ENCODE peak calls at places on chromosome 12, in ten cellular contexts. M is fibroblast of the conjunctiva; J is transverse colon; C is HT-29; Q is tibial artery; Z is activated CD4-positive, alpha-beta T cell treated with anti-CD3 and anti-CD28 coated beads, Interleukin-2, amount 10 ng/mL, durations not matched to agents 24 days and 14 days; V is hypothalamus; P is stimulated activated CD4-positive, alpha-beta T cell treated with anti-CD3 and anti-CD28 coated beads, Interleukin-2, amount 100 ng/mL, for 24 hours; W is stimulated activated CD8-positive, alpha-beta memory T cell treated with anti-CD3 and anti-CD28 coated beads, Interleukin-12 subunit alpha, Interleukin-12 subunit beta, amount 100 ng/mL, for 1 hour; R is fibroblast of lung. H is an unnamed sample.
A peak's percentile ranks its signal among the peaks of the same experiment; 100 is the strongest.

GRCh38 chr12:30507576-30507975 is 188.1 kb downstream of the IPO8 start:
- DNase-seq in M (no peak), J (no peak), C (no peak), Q (no peak), Z (no peak), V (no peak), P (no peak), W (no peak), R (no peak), H (no peak)

GRCh38 chr12:55797550-55797949 is 20.0 kb downstream of the SARNP start:
- DNase-seq in M (no peak), J (no peak), C (no peak), Q (no peak), Z (no peak), V (no peak), P (no peak), W (no peak), R (no peak), H (no peak)

GRCh38 chr12:3912863-3913262 is 39.7 kb upstream of the PARP11 start:
- DNase-seq in M (no peak), J (no peak), C (no peak), Q (no peak), Z (no peak), V (no peak), P (no peak), W (no peak), R (no peak), H (no peak)

GRCh38 chr12:48690990-48691389 is 9.0 kb upstream of the KANSL2 start:
- DNase-seq in M (no peak), J (no peak), C (no peak), Q (no peak), Z (no peak), V (no peak), P (no peak), W (no peak), R (peak; percentile 35), H (no peak)

GRCh38 chr12:46577063-46577776 is 204.6 kb upstream of the SLC38A2 start:
- DNase-seq in M (no peak), J (no peak), C (no peak), Q (no peak), Z (peak; percentile 23), V (no peak), P (no peak), W (no peak), R (no peak), H (peak; percentile 52)

GRCh38 chr12:12927211-12928079 is 24.5 kb downstream of the GPRC5D start:
- DNase-seq in M (peak; percentile 32), J (peak; percentile 92), C (peak; percentile 87), Q (peak; percentile 90), Z (peak; percentile 75), V (no peak), P (no peak), W (no peak), R (peak; percentile 31), H (no peak)

GRCh38 chr12:46152456-46152855 is 116.4 kb downstream of the SLC38A1 start:
- DNase-seq in M (no peak), J (no peak), C (no peak), Q (no peak), Z (no peak), V (no peak), P (no peak), W (no peak), R (no peak), H (no peak)

GRCh38 chr12:119770146-119770545 is 102.2 kb downstream of the PRKAB1 start:
- DNase-seq in M (no peak), J (no peak), C (no peak), Q (no peak), Z (no peak), V (no peak), P (no peak), W (no peak), R (peak; percentile 10), H (no peak)

GRCh38 chr12:127822743-127823433 is 444.1 kb upstream of the TMEM132C start:
- DNase-seq in M (no peak), J (no peak), C (no peak), Q (peak; percentile 76), Z (no peak), V (peak; percentile 46), P (no peak), W (no peak), R (peak; percentile 56), H (no peak)

GRCh38 chr12:95385246-95385645 is 88.7 kb upstream of the METAP2 start:
- DNase-seq in M (peak; percentile 80), J (no peak), C (no peak), Q (peak; percentile 69), Z (no peak), V (no peak), P (no peak), W (no peak), R (peak; percentile 48), H (no peak)

GRCh38 chr12:3117628-3118027 is 40.4 kb downstream of the TSPAN9 start:
- DNase-seq in M (no peak), J (no peak), C (no peak), Q (no peak), Z (no peak), V (no peak), P (no peak), W (no peak), R (peak; percentile 96), H (no peak)

GRCh38 chr12:117968826-117969659 is at the start of gene KSR2:
- DNase-seq in M (no peak), J (peak; percentile 81), C (peak; percentile 84), Q (no peak), Z (peak; percentile 79), V (peak; percentile 18), P (peak; percentile 69), W (no peak), R (peak; percentile 49), H (peak; percentile 93)

GRCh38 chr12:57224278-57224972 is 5.1 kb upstream of the SHMT2 start:
- DNase-seq in M (no peak), J (no peak), C (no peak), Q (no peak), Z (no peak), V (no peak), P (no peak), W (no peak), R (no peak), H (no peak)

GRCh38 chr12:76922821-76923315 is 44.0 kb upstream of the CSRP2 start:
- DNase-seq in M (no peak), J (no peak), C (no peak), Q (no peak), Z (no peak), V (no peak), P (no peak), W (no peak), R (no peak), H (no peak)

GRCh38 chr12:47886471-47887240 is 18.1 kb downstream of the VDR start:
- DNase-seq in M (no peak), J (no peak), C (no peak), Q (peak; percentile 39), Z (no peak), V (no peak), P (no peak), W (no peak), R (peak; percentile 82), H (no peak)

GRCh38 chr12:10557766-10558165 is 52.1 kb downstream of the EIF2S3B start:
- DNase-seq in M (no peak), J (no peak), C (no peak), Q (no peak), Z (no peak), V (no peak), P (no peak), W (no peak), R (no peak), H (no peak)

GRCh38 chr12:100356646-100357223 is at the start of gene SLC17A8:
- DNase-seq in M (no peak), J (peak; percentile 13), C (no peak), Q (no peak), Z (no peak), V (no peak), P (no peak), W (no peak), R (no peak), H (peak; percentile 34)

GRCh38 chr12:121709478-121709890 is 3.1 kb upstream of the TMEM120B start:
- DNase-seq in M (peak; percentile 16), J (no peak), C (no peak), Q (no peak), Z (no peak), V (no peak), P (no peak), W (no peak), R (peak; percentile 93), H (no peak)

GRCh38 chr12:112800183-112800582 is 8.6 kb downstream of the RPH3A start:
- DNase-seq in M (no peak), J (no peak), C (no peak), Q (no peak), Z (no peak), V (no peak), P (no peak), W (no peak), R (no peak), H (no peak)

GRCh38 chr12:123681605-123682004 is 10.7 kb downstream of the TCTN2 start:
- DNase-seq in M (no peak), J (no peak), C (no peak), Q (no peak), Z (no peak), V (no peak), P (no peak), W (no peak), R (no peak), H (no peak)

GRCh38 chr12:28550757-28551381 is 360.6 kb downstream of the CCDC91 start:
- DNase-seq in M (peak; percentile 70), J (no peak), C (peak; percentile 17), Q (no peak), Z (no peak), V (no peak), P (no peak), W (no peak), R (peak; percentile 84), H (no peak)

H was measured in DMS79.